ENCODE peak calls at places on chromosomes 11 and 22, in eight cellular contexts. One of them, this sample, is unnamed.

GRCh38 chr11:86740628-86741488 is 59.5 kb upstream of the PRSS23 start:
- DNase-seq in ovary: peak; percentile 43
- DNase-seq in RPMI8226: no peak
- DNase-seq in NAMALWA: no peak
- DNase-seq in mesenchymal stem cell: peak; percentile 96
- DNase-seq in fibroblast of the aortic adventitia: peak; percentile 98
- DNase-seq in HT1080: peak; percentile 98
- DNase-seq in astrocyte: peak; percentile 96
- DNase-seq in this sample: peak; percentile 47

GRCh38 chr22:19448076-19448607 is 631 bp upstream of the C22orf39 start:
- DNase-seq in ovary: no peak
- DNase-seq in RPMI8226: no peak
- DNase-seq in NAMALWA: peak; percentile 96
- DNase-seq in mesenchymal stem cell: peak; percentile 76
- DNase-seq in fibroblast of the aortic adventitia: peak; percentile 65
- DNase-seq in HT1080: peak; percentile 31
- DNase-seq in astrocyte: peak; percentile 48
- DNase-seq in this sample: no peak

GRCh38 chr11:47881145-47881544 is 33.0 kb upstream of the NUP160 start:
- DNase-seq in ovary: no peak
- DNase-seq in RPMI8226: no peak
- DNase-seq in NAMALWA: no peak
- DNase-seq in mesenchymal stem cell: no peak
- DNase-seq in fibroblast of the aortic adventitia: no peak
- DNase-seq in HT1080: no peak
- DNase-seq in astrocyte: no peak
- DNase-seq in this sample: no peak

GRCh38 chr11:32003335-32003734 is 87.5 kb upstream of the RCN1 start:
- DNase-seq in ovary: no peak
- DNase-seq in RPMI8226: no peak
- DNase-seq in NAMALWA: no peak
- DNase-seq in mesenchymal stem cell: no peak
- DNase-seq in fibroblast of the aortic adventitia: no peak
- DNase-seq in HT1080: no peak
- DNase-seq in astrocyte: no peak
- DNase-seq in this sample: no peak

GRCh38 chr11:1220941-1221721 is 1.7 kb upstream of the MUC5B start:
- DNase-seq in ovary: no peak
- DNase-seq in RPMI8226: no peak
- DNase-seq in NAMALWA: no peak
- DNase-seq in mesenchymal stem cell: no peak
- DNase-seq in fibroblast of the aortic adventitia: no peak
- DNase-seq in HT1080: no peak
- DNase-seq in astrocyte: no peak
- DNase-seq in this sample: no peak

GRCh38 chr11:76805206-76805913 is 22.2 kb downstream of the TSKU start:
- DNase-seq in ovary: no peak
- DNase-seq in RPMI8226: no peak
- DNase-seq in NAMALWA: no peak
- DNase-seq in mesenchymal stem cell: peak; percentile 71
- DNase-seq in fibroblast of the aortic adventitia: no peak
- DNase-seq in HT1080: peak; percentile 51
- DNase-seq in astrocyte: no peak
- DNase-seq in this sample: no peak

GRCh38 chr11:43576834-43577521 is 103.6 kb upstream of the HSD17B12 start:
- DNase-seq in ovary: peak; percentile 52
- DNase-seq in RPMI8226: peak; percentile 50
- DNase-seq in NAMALWA: peak; percentile 59
- DNase-seq in mesenchymal stem cell: peak; percentile 55
- DNase-seq in fibroblast of the aortic adventitia: peak; percentile 53
- DNase-seq in HT1080: peak; percentile 24
- DNase-seq in astrocyte: peak; percentile 23
- DNase-seq in this sample: no peak

GRCh38 chr11:32420937-32421532 is 14.3 kb downstream of the WT1 start:
- DNase-seq in ovary: no peak
- DNase-seq in RPMI8226: no peak
- DNase-seq in NAMALWA: peak; percentile 17
- DNase-seq in mesenchymal stem cell: no peak
- DNase-seq in fibroblast of the aortic adventitia: no peak
- DNase-seq in HT1080: peak; percentile 78
- DNase-seq in astrocyte: no peak
- DNase-seq in this sample: no peak

GRCh38 chr11:71321433-71322191 is 69.2 kb upstream of the SHANK2 start:
- DNase-seq in ovary: no peak
- DNase-seq in RPMI8226: no peak
- DNase-seq in NAMALWA: no peak
- DNase-seq in mesenchymal stem cell: no peak
- DNase-seq in fibroblast of the aortic adventitia: no peak
- DNase-seq in HT1080: no peak
- DNase-seq in astrocyte: no peak
- DNase-seq in this sample: no peak

GRCh38 chr11:117830674-117831351 is 6.3 kb upstream of the FXYD2 start:
- DNase-seq in ovary: peak; percentile 13
- DNase-seq in RPMI8226: no peak
- DNase-seq in NAMALWA: no peak
- DNase-seq in mesenchymal stem cell: no peak
- DNase-seq in fibroblast of the aortic adventitia: no peak
- DNase-seq in HT1080: no peak
- DNase-seq in astrocyte: no peak
- DNase-seq in this sample: no peak

GRCh38 chr22:42553475-42554361 is at the start of gene SERHL2:
- DNase-seq in ovary: peak; percentile 93
- DNase-seq in RPMI8226: peak; percentile 53
- DNase-seq in NAMALWA: peak; percentile 89
- DNase-seq in mesenchymal stem cell: peak; percentile 79
- DNase-seq in fibroblast of the aortic adventitia: peak; percentile 74
- DNase-seq in HT1080: no peak
- DNase-seq in astrocyte: peak; percentile 48
- DNase-seq in this sample: no peak

GRCh38 chr11:34899633-34900016 is 16.6 kb downstream of the APIP start:
- DNase-seq in ovary: no peak
- DNase-seq in RPMI8226: no peak
- DNase-seq in NAMALWA: no peak
- DNase-seq in mesenchymal stem cell: no peak
- DNase-seq in fibroblast of the aortic adventitia: no peak
- DNase-seq in HT1080: no peak
- DNase-seq in astrocyte: no peak
- DNase-seq in this sample: no peak

GRCh38 chr11:71140206-71140919 is 112.0 kb downstream of the SHANK2 start:
- DNase-seq in ovary: no peak
- DNase-seq in RPMI8226: peak; percentile 62
- DNase-seq in NAMALWA: no peak
- DNase-seq in mesenchymal stem cell: no peak
- DNase-seq in fibroblast of the aortic adventitia: no peak
- DNase-seq in HT1080: no peak
- DNase-seq in astrocyte: no peak
- DNase-seq in this sample: no peak